ENCODE peak calls at places on chromosomes 16 and 17, in five cellular contexts. V is WTC11, Z is GM12878, I is H1, E is K562. T is an unnamed sample.

GRCh38 chr17:78806451-78806850 is 24.4 kb upstream of the CYTH1 start:
- DNase-seq in V (no peak), Z (no peak), I (no peak), E (peak; percentile 33), T (no peak)

GRCh38 chr16:35573407-35573806 is 2114.0 kb downstream of the TP53TG3F start:
- DNase-seq in V (no peak), Z (no peak), I (no peak), E (no peak), T (no peak)

GRCh38 chr17:56185905-56186783 is 32.9 kb downstream of the ANKFN1 start:
- DNase-seq in V (no peak), Z (no peak), I (no peak), E (no peak), T (no peak)

GRCh38 chr17:77345260-77345910 is 204.6 kb downstream of the SEC14L1 start:
- DNase-seq in V (peak; percentile 1), Z (no peak), I (no peak), E (no peak), T (no peak)

GRCh38 chr16:82852388-82852998 is 225.7 kb downstream of the CDH13 start:
- DNase-seq in V (no peak), Z (no peak), I (no peak), E (no peak), T (no peak)

GRCh38 chr16:75081179-75081859 is 35.3 kb downstream of the LDHD start:
- DNase-seq in V (no peak), Z (no peak), I (no peak), E (no peak), T (no peak)

GRCh38 chr17:79988163-79988971 is 47.3 kb downstream of the TBC1D16 start:
- DNase-seq in V (no peak), Z (no peak), I (no peak), E (no peak), T (peak; percentile 99)

GRCh38 chr16:51150159-51150893 is 744 bp downstream of the SALL1 start:
- DNase-seq in V (no peak), Z (no peak), I (peak; percentile 64), E (no peak), T (no peak)

GRCh38 chr16:25134306-25134705 is 22.8 kb downstream of the LCMT1 start:
- DNase-seq in V (no peak), Z (no peak), I (no peak), E (no peak), T (no peak)

GRCh38 chr16:79542196-79542859 is 58.2 kb downstream of the MAF start:
- DNase-seq in V (no peak), Z (no peak), I (no peak), E (no peak), T (no peak)

GRCh38 chr16:69273009-69273408 is 38.1 kb upstream of the VPS4A start:
- DNase-seq in V (no peak), Z (no peak), I (no peak), E (no peak), T (no peak)

GRCh38 chr17:29103341-29103740 is 60.4 kb downstream of the PIPOX start:
- DNase-seq in V (no peak), Z (no peak), I (no peak), E (no peak), T (no peak)

GRCh38 chr16:13307255-13307654 is 405.9 kb downstream of the SHISA9 start:
- DNase-seq in V (no peak), Z (no peak), I (no peak), E (no peak), T (no peak)

GRCh38 chr16:75589301-75589700 is 23.1 kb downstream of the GABARAPL2 start:
- DNase-seq in V (no peak), Z (no peak), I (no peak), E (no peak), T (no peak)

GRCh38 chr17:57931488-57932137 is 23.6 kb downstream of the CUEDC1 start:
- DNase-seq in V (no peak), Z (no peak), I (no peak), E (no peak), T (no peak)

GRCh38 chr17:72187544-72187943 is 66.7 kb downstream of the SOX9 start:
- DNase-seq in V (no peak), Z (no peak), I (no peak), E (no peak), T (no peak)

GRCh38 chr17:45423936-45424335 is 8.7 kb downstream of the ARHGAP27 start:
- DNase-seq in V (no peak), Z (no peak), I (no peak), E (no peak), T (no peak)

GRCh38 chr16:89002851-89003830 is 26.1 kb upstream of the CBFA2T3 start:
- DNase-seq in V (no peak), Z (no peak), I (peak; percentile 44), E (no peak), T (no peak)

GRCh38 chr16:88995746-88996535 is 18.9 kb upstream of the CBFA2T3 start:
- DNase-seq in V (no peak), Z (no peak), I (no peak), E (no peak), T (no peak)

GRCh38 chr16:89001117-89002027 is 24.4 kb upstream of the CBFA2T3 start:
- DNase-seq in V (peak; percentile 52), Z (no peak), I (peak; percentile 74), E (no peak), T (no peak)

GRCh38 chr16:89000207-89000959 is 23.4 kb upstream of the CBFA2T3 start:
- DNase-seq in V (no peak), Z (no peak), I (no peak), E (no peak), T (no peak)

GRCh38 chr16:88999457-89000206 is 22.6 kb upstream of the CBFA2T3 start:
- DNase-seq in V (no peak), Z (no peak), I (no peak), E (peak; percentile 80), T (no peak)
- TF ChIP-seq ATF2 in V (no peak), Z (no peak), I (no peak), E (no peak), T (no peak)

GRCh38 chr17:49002331-49002730 is 5.1 kb downstream of the IGF2BP1 start:
- DNase-seq in V (no peak), Z (no peak), I (no peak), E (no peak), T (no peak)

GRCh38 chr17:48998557-48999440 is 1.6 kb downstream of the IGF2BP1 start:
- DNase-seq in V (no peak), Z (no peak), I (no peak), E (peak; percentile 57), T (peak; percentile 63)

GRCh38 chr17:49001671-49002070 is 4.5 kb downstream of the IGF2BP1 start:
- DNase-seq in V (no peak), Z (no peak), I (no peak), E (no peak), T (no peak)

GRCh38 chr17:49002766-49003165 is 5.6 kb downstream of the IGF2BP1 start:
- DNase-seq in V (no peak), Z (no peak), I (no peak), E (no peak), T (no peak)

GRCh38 chr17:49000943-49001342 is 3.8 kb downstream of the IGF2BP1 start:
- DNase-seq in V (no peak), Z (no peak), I (no peak), E (no peak), T (no peak)
- TF ChIP-seq ATF2 in V (no peak), Z (no peak), I (no peak), E (no peak), T (no peak)

GRCh38 chr17:14772776-14773175 is 471.9 kb downstream of the HS3ST3B1 start:
- DNase-seq in V (no peak), Z (no peak), I (no peak), E (no peak), T (no peak)

GRCh38 chr17:14776791-14777190 is 475.9 kb downstream of the HS3ST3B1 start:
- DNase-seq in V (no peak), Z (no peak), I (no peak), E (no peak), T (no peak)

GRCh38 chr17:14774774-14775173 is 473.9 kb downstream of the HS3ST3B1 start:
- DNase-seq in V (no peak), Z (no peak), I (no peak), E (no peak), T (no peak)

GRCh38 chr17:14779236-14779635 is 478.4 kb downstream of the HS3ST3B1 start:
- DNase-seq in V (no peak), Z (no peak), I (no peak), E (no peak), T (no peak)

DNA sequence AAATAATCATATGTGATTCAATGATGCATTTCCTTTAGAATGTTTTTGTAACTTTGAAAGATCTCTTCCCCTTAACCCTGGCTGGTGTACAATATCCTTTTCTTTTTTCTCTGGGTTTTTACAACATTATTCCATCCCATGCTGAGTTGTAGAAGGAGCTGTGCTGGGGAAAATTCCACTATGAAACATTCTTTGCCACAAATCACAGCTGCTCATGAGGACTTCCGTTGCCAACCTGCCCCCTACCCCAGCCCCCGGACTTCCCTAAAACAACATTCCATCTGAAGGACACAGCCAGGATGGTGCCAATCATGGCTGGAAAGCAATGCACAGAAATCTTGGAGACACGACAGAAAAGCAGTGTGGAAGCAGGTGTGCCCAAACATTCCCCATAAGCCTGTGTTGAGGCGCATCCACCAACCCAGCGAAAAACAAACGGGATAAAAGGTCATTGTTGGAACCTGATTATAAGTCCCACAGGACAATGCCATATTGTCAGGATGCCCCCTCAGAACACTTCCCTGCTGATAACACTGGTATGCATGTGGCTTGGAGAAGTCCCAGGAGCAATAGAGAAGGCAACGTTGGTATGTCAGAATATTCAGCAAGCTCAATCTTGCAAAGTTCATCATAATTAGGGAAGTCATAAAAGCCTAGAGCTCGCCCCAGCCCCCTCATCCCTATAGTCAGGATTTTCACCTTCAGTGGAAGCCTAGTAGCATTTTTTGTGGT is 475.0 kb downstream of the HS3ST3B1 start:
- DNase-seq in V (no peak), Z (no peak), I (no peak), E (no peak), T (no peak)
- TF ChIP-seq ATF2 in V (no peak), Z (no peak), I (no peak), E (no peak), T (no peak)

DNA sequence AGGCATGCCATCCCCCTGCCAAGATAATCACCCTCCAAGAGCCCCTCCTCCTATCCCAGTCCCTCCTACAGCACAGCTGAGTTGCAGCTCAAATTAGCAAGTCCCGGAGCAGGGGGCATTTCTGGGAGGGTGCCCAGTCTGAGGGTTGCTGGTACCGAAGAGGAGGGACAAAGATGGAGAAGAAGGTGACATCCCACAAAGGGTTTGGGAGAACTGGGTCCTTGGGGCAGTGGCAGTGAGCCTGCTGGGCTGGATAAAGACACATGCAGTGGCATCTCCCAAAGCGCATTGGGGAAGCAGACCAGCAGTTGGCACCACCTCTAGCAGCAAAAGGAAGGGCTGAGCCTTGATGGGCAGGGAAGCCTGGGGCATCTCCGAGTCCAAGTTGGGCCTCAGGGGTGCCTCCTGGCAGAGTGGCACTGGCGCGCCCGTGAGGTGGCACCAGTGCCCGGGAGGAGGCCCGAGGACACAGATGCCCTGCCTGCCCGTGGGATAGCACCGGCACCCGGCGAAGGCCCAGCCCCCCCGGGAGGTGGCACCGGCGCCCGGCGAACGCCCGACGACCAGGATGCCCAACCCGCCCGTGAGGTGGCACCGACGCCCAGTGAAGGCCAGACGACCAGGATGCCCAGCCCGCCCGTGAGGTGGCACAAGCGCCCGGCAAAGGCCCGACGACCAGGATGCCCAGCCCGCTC is 622 bp downstream of the TOM1L2 start:
- DNase-seq in V (no peak), Z (no peak), I (no peak), E (no peak), T (no peak)
- TF ChIP-seq ATF2 in V (no peak), Z (no peak), I (no peak), E (no peak), T (no peak)

T was measured in HepG2.